ENCODE peak calls at places on chromosomes 11 and 22, in seven cellular contexts. One of them, this sample, is unnamed.

GRCh38 chr11:104254347-104254746 is 90.4 kb upstream of the PDGFD start:
- ATAC-seq in PC-3: peak
- ATAC-seq in lower lobe of right lung: no peak
- ATAC-seq in IMR-90: peak
- ATAC-seq in upper lobe of right lung: peak
- ATAC-seq in psoas muscle: no peak
- ATAC-seq in pancreas: peak
- ATAC-seq in this sample: no peak

GRCh38 chr11:92808009-92808408 is 161.4 kb upstream of the MTNR1B start:
- ATAC-seq in IMR-90: no peak
- ATAC-seq in upper lobe of right lung: no peak
- ATAC-seq in pancreas: no peak
- ATAC-seq in PC-3: no peak
- ATAC-seq in lower lobe of right lung: no peak
- ATAC-seq in psoas muscle: no peak
- ATAC-seq in this sample: no peak

GRCh38 chr22:20514658-20515406 is 7.4 kb downstream of the MED15 start:
- ATAC-seq in PC-3: peak
- ATAC-seq in psoas muscle: peak
- ATAC-seq in pancreas: no peak
- ATAC-seq in upper lobe of right lung: peak
- ATAC-seq in IMR-90: peak
- ATAC-seq in lower lobe of right lung: no peak
- ATAC-seq in this sample: peak

GRCh38 chr11:6443269-6444003 is 2.6 kb upstream of the HPX start:
- ATAC-seq in lower lobe of right lung: peak
- ATAC-seq in pancreas: peak
- ATAC-seq in upper lobe of right lung: peak
- ATAC-seq in PC-3: peak
- ATAC-seq in psoas muscle: peak
- ATAC-seq in IMR-90: peak
- ATAC-seq in this sample: peak

GRCh38 chr11:85949798-85950197 is 94.6 kb downstream of the CCDC83 start:
- ATAC-seq in upper lobe of right lung: no peak
- ATAC-seq in psoas muscle: no peak
- ATAC-seq in lower lobe of right lung: no peak
- ATAC-seq in PC-3: no peak
- ATAC-seq in pancreas: no peak
- ATAC-seq in IMR-90: no peak
- ATAC-seq in this sample: no peak

GRCh38 chr11:27468209-27468608 is 4.4 kb downstream of the LGR4 start:
- ATAC-seq in pancreas: no peak
- ATAC-seq in lower lobe of right lung: peak
- ATAC-seq in PC-3: peak
- ATAC-seq in IMR-90: no peak
- ATAC-seq in psoas muscle: no peak
- ATAC-seq in upper lobe of right lung: no peak
- ATAC-seq in this sample: peak

GRCh38 chr22:36853407-36854099 is 7.3 kb upstream of the NCF4 start:
- ATAC-seq in lower lobe of right lung: peak
- ATAC-seq in psoas muscle: no peak
- ATAC-seq in PC-3: no peak
- ATAC-seq in pancreas: peak
- ATAC-seq in upper lobe of right lung: peak
- ATAC-seq in IMR-90: peak
- ATAC-seq in this sample: no peak

GRCh38 chr11:34600339-34601084 is 20.4 kb upstream of the EHF start:
- ATAC-seq in pancreas: peak
- ATAC-seq in psoas muscle: peak
- ATAC-seq in lower lobe of right lung: peak
- ATAC-seq in IMR-90: peak
- ATAC-seq in PC-3: no peak
- ATAC-seq in upper lobe of right lung: peak
- ATAC-seq in this sample: no peak

GRCh38 chr11:86623041-86623621 is 49.3 kb downstream of the ME3 start:
- ATAC-seq in psoas muscle: no peak
- ATAC-seq in PC-3: no peak
- ATAC-seq in IMR-90: no peak
- ATAC-seq in pancreas: no peak
- ATAC-seq in upper lobe of right lung: no peak
- ATAC-seq in lower lobe of right lung: no peak
- ATAC-seq in this sample: no peak

GRCh38 chr11:62457474-62457873 is 38.6 kb downstream of the SCGB1A1 start:
- ATAC-seq in lower lobe of right lung: no peak
- ATAC-seq in upper lobe of right lung: no peak
- ATAC-seq in psoas muscle: no peak
- ATAC-seq in IMR-90: no peak
- ATAC-seq in PC-3: no peak
- ATAC-seq in pancreas: peak
- ATAC-seq in this sample: no peak

GRCh38 chr11:88103337-88104206 is 71.7 kb downstream of the RAB38 start:
- ATAC-seq in IMR-90: peak
- ATAC-seq in PC-3: peak
- ATAC-seq in lower lobe of right lung: peak
- ATAC-seq in pancreas: peak
- ATAC-seq in upper lobe of right lung: peak
- ATAC-seq in psoas muscle: no peak
- ATAC-seq in this sample: no peak

GRCh38 chr11:57762235-57762866 is 749 bp downstream of the CTNND1 start:
- ATAC-seq in pancreas: peak
- ATAC-seq in IMR-90: no peak
- ATAC-seq in PC-3: no peak
- ATAC-seq in lower lobe of right lung: peak
- ATAC-seq in upper lobe of right lung: peak
- ATAC-seq in psoas muscle: peak
- ATAC-seq in this sample: no peak

GRCh38 chr11:125638315-125638714 is 13.4 kb downstream of the CHEK1 start:
- ATAC-seq in upper lobe of right lung: no peak
- ATAC-seq in pancreas: no peak
- ATAC-seq in IMR-90: no peak
- ATAC-seq in PC-3: no peak
- ATAC-seq in lower lobe of right lung: no peak
- ATAC-seq in psoas muscle: no peak
- ATAC-seq in this sample: no peak

GRCh38 chr11:125637840-125638239 is 12.9 kb downstream of the CHEK1 start:
- ATAC-seq in pancreas: no peak
- ATAC-seq in psoas muscle: no peak
- ATAC-seq in lower lobe of right lung: no peak
- ATAC-seq in IMR-90: no peak
- ATAC-seq in PC-3: peak
- ATAC-seq in upper lobe of right lung: no peak
- ATAC-seq in this sample: no peak
- TF ChIP-seq CTCF in pancreas: no peak
- TF ChIP-seq CTCF in psoas muscle: no peak
- TF ChIP-seq CTCF in lower lobe of right lung: no peak
- TF ChIP-seq CTCF in IMR-90: no peak
- TF ChIP-seq CTCF in PC-3: no peak
- TF ChIP-seq CTCF in upper lobe of right lung: no peak
- TF ChIP-seq CTCF in this sample: no peak

DNA sequence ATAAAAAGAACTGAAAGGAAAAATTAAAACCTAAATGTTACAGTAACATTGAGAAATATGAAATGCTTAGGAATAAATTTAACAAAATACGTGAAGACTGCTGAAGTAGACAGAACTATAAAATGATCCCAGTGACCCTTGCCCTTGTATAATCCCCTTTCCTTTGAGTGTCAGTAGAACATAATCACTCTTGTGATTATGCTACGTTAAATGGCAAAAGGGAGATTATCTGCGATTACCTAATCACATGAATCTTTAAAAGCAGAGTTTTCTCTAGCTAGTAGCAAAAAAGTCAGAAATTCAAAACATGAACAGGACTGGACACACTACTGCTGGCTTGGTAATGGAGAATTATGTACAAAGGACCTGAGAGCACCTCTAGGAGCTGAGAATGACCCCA is 157.0 kb downstream of the ATG16L2 start:
- ATAC-seq in IMR-90: no peak
- ATAC-seq in upper lobe of right lung: no peak
- ATAC-seq in PC-3: no peak
- ATAC-seq in psoas muscle: no peak
- ATAC-seq in pancreas: no peak
- ATAC-seq in lower lobe of right lung: no peak
- ATAC-seq in this sample: no peak
- TF ChIP-seq CTCF in IMR-90: no peak
- TF ChIP-seq CTCF in upper lobe of right lung: no peak
- TF ChIP-seq CTCF in PC-3: no peak
- TF ChIP-seq CTCF in psoas muscle: no peak
- TF ChIP-seq CTCF in pancreas: no peak
- TF ChIP-seq CTCF in lower lobe of right lung: no peak
- TF ChIP-seq CTCF in this sample: no peak

DNA sequence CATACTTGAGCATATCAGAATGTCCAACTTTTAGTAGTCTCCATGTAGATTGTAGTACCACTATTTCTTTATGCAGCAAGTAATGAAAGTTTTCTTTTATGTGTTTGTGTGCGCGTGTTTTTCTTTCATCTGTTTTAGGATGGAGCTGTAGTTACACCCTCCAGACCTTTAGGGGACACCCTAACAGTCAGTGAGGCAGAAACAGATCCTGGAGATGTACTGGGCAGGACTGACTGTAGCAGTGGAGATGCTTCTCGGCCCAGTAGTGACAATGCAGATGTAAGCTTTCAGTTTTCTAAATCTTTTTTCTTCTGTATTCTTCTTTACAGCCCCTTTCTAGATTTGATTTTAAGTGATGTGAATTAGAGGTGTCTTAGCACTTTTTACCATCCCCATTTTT is 79.9 kb upstream of the GRIK4 start:
- ATAC-seq in PC-3: peak
- ATAC-seq in lower lobe of right lung: peak
- ATAC-seq in psoas muscle: peak
- ATAC-seq in pancreas: peak
- ATAC-seq in upper lobe of right lung: peak
- ATAC-seq in IMR-90: peak
- ATAC-seq in this sample: peak
- TF ChIP-seq CTCF in PC-3: peak
- TF ChIP-seq CTCF in lower lobe of right lung: peak
- TF ChIP-seq CTCF in psoas muscle: peak
- TF ChIP-seq CTCF in pancreas: no peak
- TF ChIP-seq CTCF in upper lobe of right lung: peak
- TF ChIP-seq CTCF in IMR-90: peak
- TF ChIP-seq CTCF in this sample: peak

GRCh38 chr22:39927544-39927943 is 26.7 kb downstream of the GRAP2 start:
- ATAC-seq in PC-3: no peak
- ATAC-seq in pancreas: no peak
- ATAC-seq in upper lobe of right lung: no peak
- ATAC-seq in psoas muscle: no peak
- ATAC-seq in IMR-90: no peak
- ATAC-seq in lower lobe of right lung: no peak
- ATAC-seq in this sample: no peak
- TF ChIP-seq CTCF in PC-3: peak
- TF ChIP-seq CTCF in pancreas: no peak
- TF ChIP-seq CTCF in upper lobe of right lung: peak
- TF ChIP-seq CTCF in psoas muscle: no peak
- TF ChIP-seq CTCF in IMR-90: no peak
- TF ChIP-seq CTCF in lower lobe of right lung: no peak
- TF ChIP-seq CTCF in this sample: no peak

DNA sequence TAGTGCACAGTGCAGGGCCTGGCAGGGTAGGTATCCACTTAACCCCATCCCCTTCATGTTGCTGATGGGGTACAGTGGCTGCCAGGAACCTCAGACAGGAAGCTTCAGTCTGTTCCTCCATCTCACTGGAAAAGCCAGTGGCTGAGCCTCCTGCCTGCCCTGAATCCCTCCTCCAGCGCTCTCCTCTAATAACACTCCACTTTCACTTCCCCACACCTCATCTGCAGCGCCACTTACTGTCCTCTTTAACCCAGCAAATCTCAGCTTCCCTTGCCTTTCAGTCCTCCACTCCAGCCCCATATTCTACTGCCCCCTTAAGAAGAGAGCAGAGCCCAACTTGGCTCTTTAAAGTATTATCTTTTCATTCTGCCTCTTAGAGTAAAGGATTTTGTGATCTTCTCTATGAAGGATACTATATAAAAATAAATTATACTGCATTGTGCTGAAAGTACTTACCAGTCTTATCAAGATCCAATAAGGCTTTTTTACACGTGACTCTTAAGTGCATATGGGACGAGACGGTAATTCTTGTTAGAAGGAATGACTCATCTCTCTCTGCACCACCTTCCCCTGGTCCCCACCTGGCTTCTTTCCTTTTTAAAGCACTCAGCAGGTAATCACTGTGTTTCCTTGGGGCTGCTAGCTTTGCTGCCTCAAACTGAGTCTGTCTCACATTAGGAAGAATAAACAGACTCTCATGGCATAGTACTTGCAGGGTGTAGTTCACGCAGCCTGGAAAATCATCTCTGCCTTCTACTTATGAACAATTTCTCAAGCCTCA is 238.0 kb upstream of the NARS2 start:
- ATAC-seq in upper lobe of right lung: peak
- ATAC-seq in lower lobe of right lung: peak
- ATAC-seq in pancreas: peak
- ATAC-seq in IMR-90: peak
- ATAC-seq in PC-3: peak
- ATAC-seq in psoas muscle: no peak
- ATAC-seq in this sample: peak
- TF ChIP-seq CTCF in upper lobe of right lung: no peak
- TF ChIP-seq CTCF in lower lobe of right lung: peak
- TF ChIP-seq CTCF in pancreas: no peak
- TF ChIP-seq CTCF in IMR-90: peak
- TF ChIP-seq CTCF in PC-3: no peak
- TF ChIP-seq CTCF in psoas muscle: no peak
- TF ChIP-seq CTCF in this sample: no peak

DNA sequence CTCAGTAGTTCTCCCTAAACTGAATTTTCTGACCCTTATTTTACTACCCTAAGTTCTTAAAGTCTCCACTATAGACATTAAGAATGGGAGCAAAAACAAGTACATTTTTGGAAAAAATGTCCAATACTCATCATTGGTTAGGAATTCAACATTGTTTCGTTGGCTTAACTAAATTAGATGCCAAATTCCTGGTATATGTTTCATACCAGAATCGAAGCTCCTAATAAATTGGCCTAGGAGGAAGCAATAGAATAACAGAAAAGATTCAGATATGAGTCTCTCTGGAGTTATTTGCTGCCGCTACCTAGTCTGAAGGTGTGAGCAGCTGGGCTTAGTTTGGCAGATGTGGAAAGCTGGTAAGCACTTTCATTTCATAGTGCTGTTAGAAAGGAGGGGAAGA is 28.6 kb downstream of the ZNF143 start:
- ATAC-seq in upper lobe of right lung: no peak
- ATAC-seq in psoas muscle: no peak
- ATAC-seq in lower lobe of right lung: no peak
- ATAC-seq in PC-3: peak
- ATAC-seq in IMR-90: peak
- ATAC-seq in pancreas: no peak
- ATAC-seq in this sample: no peak
- TF ChIP-seq CTCF in upper lobe of right lung: no peak
- TF ChIP-seq CTCF in psoas muscle: no peak
- TF ChIP-seq CTCF in lower lobe of right lung: no peak
- TF ChIP-seq CTCF in PC-3: no peak
- TF ChIP-seq CTCF in IMR-90: no peak
- TF ChIP-seq CTCF in pancreas: no peak
- TF ChIP-seq CTCF in this sample: no peak

This sample was measured in gastroesophageal sphincter.